ENCODE peak calls at places on chromosomes 5 and 9, in ten cellular contexts. One of them, this sample, is unnamed.

GRCh38 chr5:67287795-67288194 is 91.2 kb upstream of the CD180 start:
- DNase-seq in fibroblast of lung: peak; percentile 75
- DNase-seq in GM12878: no peak
- DNase-seq in mammary epithelial cell: no peak
- DNase-seq in neural progenitor cell: no peak
- DNase-seq in CD4-positive, alpha-beta memory T cell: no peak
- DNase-seq in cardiac muscle cell: no peak
- DNase-seq in thyroid gland: no peak
- DNase-seq in right atrium auricular region: no peak
- DNase-seq in dorsolateral prefrontal cortex: no peak
- DNase-seq in this sample: peak; percentile 72

GRCh38 chr5:112604741-112605390 is 132.8 kb upstream of the APC start:
- DNase-seq in GM12878: peak; percentile 13
- DNase-seq in dorsolateral prefrontal cortex: no peak
- DNase-seq in fibroblast of lung: no peak
- DNase-seq in CD4-positive, alpha-beta memory T cell: no peak
- DNase-seq in thyroid gland: no peak
- DNase-seq in cardiac muscle cell: peak; percentile 49
- DNase-seq in neural progenitor cell: peak; percentile 52
- DNase-seq in mammary epithelial cell: no peak
- DNase-seq in right atrium auricular region: no peak
- DNase-seq in this sample: no peak

GRCh38 chr5:152124413-152125082 is 199.9 kb upstream of the GLRA1 start:
- DNase-seq in fibroblast of lung: no peak
- DNase-seq in GM12878: no peak
- DNase-seq in mammary epithelial cell: no peak
- DNase-seq in CD4-positive, alpha-beta memory T cell: no peak
- DNase-seq in cardiac muscle cell: no peak
- DNase-seq in thyroid gland: peak; percentile 12
- DNase-seq in dorsolateral prefrontal cortex: no peak
- DNase-seq in right atrium auricular region: no peak
- DNase-seq in neural progenitor cell: peak; percentile 26
- DNase-seq in this sample: no peak

GRCh38 chr5:151475378-151475777 is 28.0 kb downstream of the SLC36A1 start:
- DNase-seq in neural progenitor cell: no peak
- DNase-seq in GM12878: no peak
- DNase-seq in cardiac muscle cell: no peak
- DNase-seq in dorsolateral prefrontal cortex: no peak
- DNase-seq in fibroblast of lung: no peak
- DNase-seq in CD4-positive, alpha-beta memory T cell: no peak
- DNase-seq in mammary epithelial cell: no peak
- DNase-seq in thyroid gland: no peak
- DNase-seq in right atrium auricular region: no peak
- DNase-seq in this sample: no peak

GRCh38 chr5:164998142-164998541 is 1492.7 kb downstream of the MAT2B start:
- DNase-seq in right atrium auricular region: no peak
- DNase-seq in neural progenitor cell: no peak
- DNase-seq in dorsolateral prefrontal cortex: no peak
- DNase-seq in CD4-positive, alpha-beta memory T cell: no peak
- DNase-seq in cardiac muscle cell: no peak
- DNase-seq in mammary epithelial cell: no peak
- DNase-seq in fibroblast of lung: no peak
- DNase-seq in GM12878: no peak
- DNase-seq in thyroid gland: no peak
- DNase-seq in this sample: no peak

GRCh38 chr5:126234563-126235195 is 188.5 kb upstream of the GRAMD2B start:
- DNase-seq in right atrium auricular region: no peak
- DNase-seq in neural progenitor cell: peak; percentile 71
- DNase-seq in cardiac muscle cell: peak; percentile 58
- DNase-seq in mammary epithelial cell: peak; percentile 13
- DNase-seq in CD4-positive, alpha-beta memory T cell: peak; percentile 3
- DNase-seq in thyroid gland: no peak
- DNase-seq in GM12878: no peak
- DNase-seq in fibroblast of lung: peak; percentile 40
- DNase-seq in dorsolateral prefrontal cortex: no peak
- DNase-seq in this sample: peak; percentile 33

GRCh38 chr9:2798423-2798822 is 45.5 kb downstream of the PUM3 start:
- DNase-seq in right atrium auricular region: no peak
- DNase-seq in neural progenitor cell: no peak
- DNase-seq in dorsolateral prefrontal cortex: no peak
- DNase-seq in mammary epithelial cell: no peak
- DNase-seq in CD4-positive, alpha-beta memory T cell: no peak
- DNase-seq in GM12878: no peak
- DNase-seq in thyroid gland: no peak
- DNase-seq in cardiac muscle cell: no peak
- DNase-seq in fibroblast of lung: no peak
- DNase-seq in this sample: no peak

GRCh38 chr9:19310246-19310645 is 69.8 kb downstream of the RPS6 start:
- DNase-seq in neural progenitor cell: no peak
- DNase-seq in fibroblast of lung: peak; percentile 2
- DNase-seq in dorsolateral prefrontal cortex: no peak
- DNase-seq in thyroid gland: no peak
- DNase-seq in GM12878: no peak
- DNase-seq in right atrium auricular region: no peak
- DNase-seq in mammary epithelial cell: no peak
- DNase-seq in cardiac muscle cell: no peak
- DNase-seq in CD4-positive, alpha-beta memory T cell: no peak
- DNase-seq in this sample: no peak

GRCh38 chr5:77569409-77569808 is 69.1 kb downstream of the OTP start:
- DNase-seq in mammary epithelial cell: no peak
- DNase-seq in dorsolateral prefrontal cortex: no peak
- DNase-seq in neural progenitor cell: no peak
- DNase-seq in right atrium auricular region: no peak
- DNase-seq in thyroid gland: no peak
- DNase-seq in GM12878: no peak
- DNase-seq in cardiac muscle cell: no peak
- DNase-seq in fibroblast of lung: peak; percentile 2
- DNase-seq in CD4-positive, alpha-beta memory T cell: no peak
- DNase-seq in this sample: peak; percentile 4

GRCh38 chr5:73126381-73126780 is 6.0 kb downstream of the TMEM171 start:
- DNase-seq in neural progenitor cell: no peak
- DNase-seq in mammary epithelial cell: no peak
- DNase-seq in thyroid gland: no peak
- DNase-seq in GM12878: no peak
- DNase-seq in cardiac muscle cell: no peak
- DNase-seq in CD4-positive, alpha-beta memory T cell: no peak
- DNase-seq in fibroblast of lung: no peak
- DNase-seq in dorsolateral prefrontal cortex: peak; percentile 68
- DNase-seq in right atrium auricular region: no peak
- DNase-seq in this sample: no peak

GRCh38 chr5:73121109-73121443 is 701 bp downstream of the TMEM171 start:
- DNase-seq in neural progenitor cell: no peak
- DNase-seq in dorsolateral prefrontal cortex: no peak
- DNase-seq in fibroblast of lung: no peak
- DNase-seq in mammary epithelial cell: no peak
- DNase-seq in GM12878: no peak
- DNase-seq in cardiac muscle cell: no peak
- DNase-seq in CD4-positive, alpha-beta memory T cell: no peak
- DNase-seq in right atrium auricular region: no peak
- DNase-seq in thyroid gland: no peak
- DNase-seq in this sample: peak; percentile 12

GRCh38 chr5:73120222-73121108 is at the start of gene TMEM171:
- DNase-seq in right atrium auricular region: no peak
- DNase-seq in cardiac muscle cell: peak; percentile 77
- DNase-seq in mammary epithelial cell: peak; percentile 73
- DNase-seq in dorsolateral prefrontal cortex: peak; percentile 50
- DNase-seq in thyroid gland: peak; percentile 85
- DNase-seq in GM12878: no peak
- DNase-seq in CD4-positive, alpha-beta memory T cell: no peak
- DNase-seq in neural progenitor cell: peak; percentile 87
- DNase-seq in fibroblast of lung: peak; percentile 14
- DNase-seq in this sample: peak; percentile 75

GRCh38 chr5:73125289-73125688 is 4.9 kb downstream of the TMEM171 start:
- DNase-seq in mammary epithelial cell: no peak
- DNase-seq in CD4-positive, alpha-beta memory T cell: no peak
- DNase-seq in dorsolateral prefrontal cortex: no peak
- DNase-seq in GM12878: no peak
- DNase-seq in right atrium auricular region: no peak
- DNase-seq in cardiac muscle cell: no peak
- DNase-seq in fibroblast of lung: no peak
- DNase-seq in neural progenitor cell: no peak
- DNase-seq in thyroid gland: no peak
- DNase-seq in this sample: no peak

DNA sequence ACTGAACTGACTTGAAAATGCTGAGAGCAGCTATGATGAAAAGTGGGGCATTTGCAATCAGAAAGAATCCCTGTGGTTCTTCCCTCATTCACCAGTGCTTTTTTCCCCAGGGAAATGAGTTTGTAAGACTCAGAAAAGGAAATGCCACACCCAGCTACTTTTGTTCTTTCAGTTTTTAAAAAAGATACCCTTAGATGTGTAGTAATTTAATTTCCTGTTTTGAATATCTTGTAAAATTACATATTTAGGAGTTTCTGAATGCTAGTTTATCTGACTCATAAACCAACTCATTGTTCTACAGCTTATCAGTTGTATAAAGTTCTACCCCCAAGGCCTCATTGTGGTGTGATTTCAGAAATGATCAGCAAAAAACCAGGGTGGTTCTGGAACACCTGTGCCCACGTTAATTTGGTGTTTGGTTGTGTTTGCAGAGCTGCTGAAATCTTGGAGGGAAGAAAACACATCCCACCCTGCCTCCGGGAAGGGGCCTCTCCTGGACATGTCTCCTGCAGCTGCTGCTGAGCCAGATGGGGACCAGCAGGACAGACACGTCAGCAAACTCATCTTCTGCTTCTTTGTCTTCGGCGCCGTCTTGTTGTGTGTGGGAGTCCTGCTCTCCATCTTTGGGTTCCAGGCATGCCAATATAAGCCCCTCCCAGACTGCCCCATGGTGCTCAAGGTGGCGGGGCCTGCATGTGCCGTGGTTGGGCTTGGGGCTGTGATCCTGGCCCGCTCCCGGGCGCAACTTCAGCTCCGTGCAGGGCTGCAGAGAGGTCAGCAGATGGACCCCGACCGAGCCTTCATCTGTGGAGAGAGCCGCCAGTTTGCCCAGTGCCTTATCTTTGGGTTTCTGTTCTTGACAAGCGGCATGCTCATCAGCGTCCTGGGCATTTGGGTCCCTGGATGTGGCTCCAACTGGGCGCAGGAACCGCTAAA is 2.8 kb downstream of the TMEM171 start:
- DNase-seq in cardiac muscle cell: no peak
- DNase-seq in thyroid gland: no peak
- DNase-seq in right atrium auricular region: no peak
- DNase-seq in GM12878: no peak
- DNase-seq in neural progenitor cell: peak; percentile 20
- DNase-seq in fibroblast of lung: peak; percentile 47
- DNase-seq in mammary epithelial cell: peak; percentile 68
- DNase-seq in CD4-positive, alpha-beta memory T cell: no peak
- DNase-seq in dorsolateral prefrontal cortex: no peak
- DNase-seq in this sample: peak; percentile 86
- H3K27me3 ChIP-seq in cardiac muscle cell: peaks cover 56% of the 10 kb centered on the region
- H3K27me3 ChIP-seq in thyroid gland: no peaks in the 10 kb centered on the region
- H3K27me3 ChIP-seq in right atrium auricular region: no peaks in the 10 kb centered on the region
- H3K27me3 ChIP-seq in GM12878: peaks cover 7% of the 10 kb centered on the region
- H3K27me3 ChIP-seq in neural progenitor cell: peaks cover 67% of the 10 kb centered on the region
- H3K27me3 ChIP-seq in fibroblast of lung: no peaks in the 10 kb centered on the region
- H3K27me3 ChIP-seq in mammary epithelial cell: no peaks in the 10 kb centered on the region
- H3K27me3 ChIP-seq in CD4-positive, alpha-beta memory T cell: peaks cover 5% of the 10 kb centered on the region
- H3K27me3 ChIP-seq in dorsolateral prefrontal cortex: no peaks in the 10 kb centered on the region
- H3K27me3 ChIP-seq in this sample: no peaks in the 10 kb centered on the region

GRCh38 chr9:131280660-131281059 is 4.3 kb upstream of the FAM78A start:
- DNase-seq in dorsolateral prefrontal cortex: no peak
- DNase-seq in fibroblast of lung: no peak
- DNase-seq in CD4-positive, alpha-beta memory T cell: no peak
- DNase-seq in neural progenitor cell: no peak
- DNase-seq in mammary epithelial cell: no peak
- DNase-seq in GM12878: no peak
- DNase-seq in thyroid gland: no peak
- DNase-seq in right atrium auricular region: no peak
- DNase-seq in cardiac muscle cell: no peak
- DNase-seq in this sample: no peak
- H3K27me3 ChIP-seq in dorsolateral prefrontal cortex: no peaks in the 10 kb centered on the region
- H3K27me3 ChIP-seq in fibroblast of lung: peaks cover 40% of the 10 kb centered on the region
- H3K27me3 ChIP-seq in CD4-positive, alpha-beta memory T cell: no peaks in the 10 kb centered on the region
- H3K27me3 ChIP-seq in neural progenitor cell: peaks cover 63% of the 10 kb centered on the region
- H3K27me3 ChIP-seq in mammary epithelial cell: peaks cover 9% of the 10 kb centered on the region
- H3K27me3 ChIP-seq in GM12878: peaks cover 5% of the 10 kb centered on the region
- H3K27me3 ChIP-seq in thyroid gland: no peaks in the 10 kb centered on the region
- H3K27me3 ChIP-seq in right atrium auricular region: no peaks in the 10 kb centered on the region
- H3K27me3 ChIP-seq in cardiac muscle cell: no peaks in the 10 kb centered on the region
- H3K27me3 ChIP-seq in this sample: peaks cover 38% of the 10 kb centered on the region

GRCh38 chr9:136300866-136301265 is 3.0 kb downstream of the CCDC187 start:
- DNase-seq in CD4-positive, alpha-beta memory T cell: no peak
- DNase-seq in neural progenitor cell: no peak
- DNase-seq in mammary epithelial cell: no peak
- DNase-seq in fibroblast of lung: no peak
- DNase-seq in GM12878: no peak
- DNase-seq in right atrium auricular region: no peak
- DNase-seq in cardiac muscle cell: no peak
- DNase-seq in thyroid gland: no peak
- DNase-seq in dorsolateral prefrontal cortex: no peak
- DNase-seq in this sample: no peak
- H3K27me3 ChIP-seq in CD4-positive, alpha-beta memory T cell: no peaks in the 10 kb centered on the region
- H3K27me3 ChIP-seq in neural progenitor cell: no peaks in the 10 kb centered on the region
- H3K27me3 ChIP-seq in mammary epithelial cell: no peaks in the 10 kb centered on the region
- H3K27me3 ChIP-seq in fibroblast of lung: peaks cover 4% of the 10 kb centered on the region
- H3K27me3 ChIP-seq in GM12878: no peaks in the 10 kb centered on the region
- H3K27me3 ChIP-seq in right atrium auricular region: no peaks in the 10 kb centered on the region
- H3K27me3 ChIP-seq in cardiac muscle cell: no peaks in the 10 kb centered on the region
- H3K27me3 ChIP-seq in thyroid gland: no peaks in the 10 kb centered on the region
- H3K27me3 ChIP-seq in dorsolateral prefrontal cortex: no peaks in the 10 kb centered on the region
- H3K27me3 ChIP-seq in this sample: peaks cover 54% of the 10 kb centered on the region

GRCh38 chr9:98882569-98882923 is 61.2 kb upstream of the COL15A1 start:
- DNase-seq in cardiac muscle cell: no peak
- DNase-seq in neural progenitor cell: no peak
- DNase-seq in GM12878: no peak
- DNase-seq in right atrium auricular region: no peak
- DNase-seq in thyroid gland: no peak
- DNase-seq in dorsolateral prefrontal cortex: no peak
- DNase-seq in mammary epithelial cell: no peak
- DNase-seq in fibroblast of lung: no peak
- DNase-seq in CD4-positive, alpha-beta memory T cell: no peak
- DNase-seq in this sample: no peak
- H3K27me3 ChIP-seq in cardiac muscle cell: no peaks in the 10 kb centered on the region
- H3K27me3 ChIP-seq in neural progenitor cell: no peaks in the 10 kb centered on the region
- H3K27me3 ChIP-seq in GM12878: peaks cover 5% of the 10 kb centered on the region
- H3K27me3 ChIP-seq in right atrium auricular region: no peaks in the 10 kb centered on the region
- H3K27me3 ChIP-seq in thyroid gland: no peaks in the 10 kb centered on the region
- H3K27me3 ChIP-seq in dorsolateral prefrontal cortex: peaks cover 4% of the 10 kb centered on the region
- H3K27me3 ChIP-seq in mammary epithelial cell: no peaks in the 10 kb centered on the region
- H3K27me3 ChIP-seq in fibroblast of lung: no peaks in the 10 kb centered on the region
- H3K27me3 ChIP-seq in CD4-positive, alpha-beta memory T cell: no peaks in the 10 kb centered on the region
- H3K27me3 ChIP-seq in this sample: no peaks in the 10 kb centered on the region

This sample was measured in adipocyte.